ENCODE peak calls at places on chromosomes 4 and X, in six cellular contexts. One of them, this sample, is unnamed.

GRCh38 chr4:154911097-154911496 is 130.0 kb downstream of the RBM46 start:
- DNase-seq in K562: no peak
- DNase-seq in GM12878: no peak
- DNase-seq in SK-N-SH: peak
- DNase-seq in HepG2: peak
- DNase-seq in H1: no peak
- DNase-seq in this sample: no peak

GRCh38 chrX:154719132-154719675 is 31.7 kb downstream of the GAB3 start:
- DNase-seq in K562: peak
- DNase-seq in H1: no peak
- DNase-seq in GM12878: no peak
- DNase-seq in HepG2: no peak
- DNase-seq in SK-N-SH: no peak
- DNase-seq in this sample: peak

GRCh38 chr4:113784497-113785254 is 23.1 kb upstream of the CAMK2D start:
- DNase-seq in SK-N-SH: no peak
- DNase-seq in HepG2: peak
- DNase-seq in H1: no peak
- DNase-seq in K562: no peak
- DNase-seq in GM12878: no peak
- DNase-seq in this sample: no peak

GRCh38 chrX:32673193-32673592 is 538.2 kb downstream of the DMD start:
- DNase-seq in HepG2: peak
- DNase-seq in SK-N-SH: no peak
- DNase-seq in K562: no peak
- DNase-seq in GM12878: no peak
- DNase-seq in H1: no peak
- DNase-seq in this sample: no peak

GRCh38 chr4:81921757-81922159 is 450.1 kb upstream of the RASGEF1B start:
- DNase-seq in HepG2: no peak
- DNase-seq in K562: no peak
- DNase-seq in GM12878: no peak
- DNase-seq in H1: no peak
- DNase-seq in SK-N-SH: no peak
- DNase-seq in this sample: no peak

GRCh38 chr4:82798168-82799005 is at the start of gene SCD5:
- DNase-seq in HepG2: no peak
- DNase-seq in H1: peak
- DNase-seq in GM12878: no peak
- DNase-seq in K562: peak
- DNase-seq in SK-N-SH: peak
- DNase-seq in this sample: peak

GRCh38 chr4:158535130-158535614 is 13.5 kb downstream of the RXFP1 start:
- DNase-seq in K562: peak
- DNase-seq in H1: no peak
- DNase-seq in HepG2: no peak
- DNase-seq in GM12878: no peak
- DNase-seq in SK-N-SH: no peak
- DNase-seq in this sample: no peak

GRCh38 chrX:46642145-46642544 is 68.6 kb downstream of the CHST7 start:
- DNase-seq in K562: peak
- DNase-seq in H1: no peak
- DNase-seq in GM12878: no peak
- DNase-seq in HepG2: peak
- DNase-seq in SK-N-SH: peak
- DNase-seq in this sample: peak

GRCh38 chr4:88285235-88285505 is 809 bp upstream of the PPM1K start:
- DNase-seq in K562: no peak
- DNase-seq in H1: no peak
- DNase-seq in SK-N-SH: no peak
- DNase-seq in HepG2: no peak
- DNase-seq in GM12878: no peak
- DNase-seq in this sample: no peak

GRCh38 chr4:108399610-108400265 is 220.6 kb upstream of the RPL34 start:
- DNase-seq in HepG2: no peak
- DNase-seq in GM12878: no peak
- DNase-seq in K562: no peak
- DNase-seq in H1: no peak
- DNase-seq in SK-N-SH: no peak
- DNase-seq in this sample: no peak

DNA sequence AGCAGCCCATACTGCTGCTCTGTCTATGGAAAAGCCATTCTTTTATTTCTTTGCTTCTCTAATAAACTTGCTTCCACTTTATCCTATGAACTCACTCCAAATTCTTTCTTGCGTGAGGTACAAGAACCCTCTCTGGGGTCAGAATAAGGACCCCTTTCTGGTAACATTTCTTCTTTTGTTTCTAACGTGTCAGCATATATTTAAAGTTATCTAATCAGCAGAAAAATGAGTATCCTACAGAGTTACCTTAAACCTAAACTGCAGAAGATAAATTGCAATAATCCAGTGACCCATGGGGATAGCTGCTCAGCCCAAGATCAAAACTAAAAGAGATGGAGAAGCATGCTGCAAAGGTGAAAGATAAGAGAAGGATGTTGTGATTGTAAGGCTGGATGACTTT is 4.0 kb downstream of the ADH5 start:
- DNase-seq in HepG2: no peak
- DNase-seq in K562: no peak
- DNase-seq in GM12878: no peak
- DNase-seq in H1: no peak
- DNase-seq in SK-N-SH: no peak
- DNase-seq in this sample: no peak
- TF ChIP-seq GABPA in HepG2: no peak
- TF ChIP-seq GABPA in K562: no peak
- TF ChIP-seq GABPA in GM12878: no peak
- TF ChIP-seq GABPA in H1: no peak
- TF ChIP-seq GABPA in SK-N-SH: no peak
- TF ChIP-seq GABPA in this sample: no peak

GRCh38 chrX:152988536-152989291 is 5.2 kb downstream of the PNMA5 start:
- DNase-seq in GM12878: no peak
- DNase-seq in H1: no peak
- DNase-seq in HepG2: no peak
- DNase-seq in K562: no peak
- DNase-seq in SK-N-SH: no peak
- DNase-seq in this sample: no peak

GRCh38 chrX:152993933-152994332 is at the start of gene PNMA5:
- DNase-seq in SK-N-SH: no peak
- DNase-seq in K562: no peak
- DNase-seq in GM12878: no peak
- DNase-seq in H1: no peak
- DNase-seq in HepG2: no peak
- DNase-seq in this sample: no peak

GRCh38 chrX:152992120-152992519 is 1.8 kb downstream of the PNMA5 start:
- DNase-seq in HepG2: no peak
- DNase-seq in K562: no peak
- DNase-seq in SK-N-SH: no peak
- DNase-seq in H1: no peak
- DNase-seq in GM12878: no peak
- DNase-seq in this sample: no peak

GRCh38 chrX:152989292-152989658 is 4.6 kb downstream of the PNMA5 start:
- DNase-seq in K562: no peak
- DNase-seq in GM12878: no peak
- DNase-seq in HepG2: no peak
- DNase-seq in SK-N-SH: no peak
- DNase-seq in H1: no peak
- DNase-seq in this sample: peak

DNA sequence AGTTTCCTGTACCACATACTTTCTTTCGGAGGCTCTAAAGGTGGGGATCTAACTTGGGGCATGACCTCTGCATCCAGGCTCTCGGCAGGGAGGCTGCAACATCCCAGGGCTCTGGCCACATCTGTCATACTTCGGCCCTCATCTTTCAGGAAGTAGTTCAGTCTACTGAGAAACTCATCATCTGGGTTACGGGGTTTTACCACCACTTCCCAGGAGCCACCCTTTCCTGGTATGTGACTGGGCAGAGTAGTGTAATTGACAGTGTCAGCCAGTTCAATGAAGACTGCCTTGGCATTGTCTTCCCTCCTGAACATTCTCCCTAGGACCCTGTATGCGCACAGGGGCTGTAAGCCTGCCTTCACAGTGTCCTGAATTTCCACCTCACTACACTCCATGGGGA is 2.8 kb downstream of the PNMA5 start:
- DNase-seq in HepG2: no peak
- DNase-seq in K562: no peak
- DNase-seq in GM12878: no peak
- DNase-seq in H1: no peak
- DNase-seq in SK-N-SH: no peak
- DNase-seq in this sample: no peak
- TF ChIP-seq GABPA in HepG2: no peak
- TF ChIP-seq GABPA in K562: no peak
- TF ChIP-seq GABPA in GM12878: no peak
- TF ChIP-seq GABPA in H1: no peak
- TF ChIP-seq GABPA in SK-N-SH: no peak
- TF ChIP-seq GABPA in this sample: no peak

GRCh38 chr4:7539186-7539585 is 104.5 kb upstream of the PSAPL1 start:
- DNase-seq in SK-N-SH: no peak
- DNase-seq in H1: no peak
- DNase-seq in HepG2: no peak
- DNase-seq in K562: no peak
- DNase-seq in GM12878: no peak
- DNase-seq in this sample: no peak
- TF ChIP-seq GABPA in SK-N-SH: no peak
- TF ChIP-seq GABPA in H1: no peak
- TF ChIP-seq GABPA in HepG2: no peak
- TF ChIP-seq GABPA in K562: no peak
- TF ChIP-seq GABPA in GM12878: no peak
- TF ChIP-seq GABPA in this sample: no peak

GRCh38 chr4:37781134-37781455 is 45.4 kb upstream of the PGM2 start:
- DNase-seq in GM12878: no peak
- DNase-seq in HepG2: no peak
- DNase-seq in SK-N-SH: no peak
- DNase-seq in K562: no peak
- DNase-seq in H1: no peak
- DNase-seq in this sample: no peak

GRCh38 chr4:37780444-37781133 is 45.9 kb upstream of the PGM2 start:
- DNase-seq in SK-N-SH: no peak
- DNase-seq in H1: no peak
- DNase-seq in K562: no peak
- DNase-seq in HepG2: peak
- DNase-seq in GM12878: no peak
- DNase-seq in this sample: no peak
- TF ChIP-seq GABPA in SK-N-SH: no peak
- TF ChIP-seq GABPA in H1: no peak
- TF ChIP-seq GABPA in K562: no peak
- TF ChIP-seq GABPA in HepG2: no peak
- TF ChIP-seq GABPA in GM12878: no peak
- TF ChIP-seq GABPA in this sample: no peak

DNA sequence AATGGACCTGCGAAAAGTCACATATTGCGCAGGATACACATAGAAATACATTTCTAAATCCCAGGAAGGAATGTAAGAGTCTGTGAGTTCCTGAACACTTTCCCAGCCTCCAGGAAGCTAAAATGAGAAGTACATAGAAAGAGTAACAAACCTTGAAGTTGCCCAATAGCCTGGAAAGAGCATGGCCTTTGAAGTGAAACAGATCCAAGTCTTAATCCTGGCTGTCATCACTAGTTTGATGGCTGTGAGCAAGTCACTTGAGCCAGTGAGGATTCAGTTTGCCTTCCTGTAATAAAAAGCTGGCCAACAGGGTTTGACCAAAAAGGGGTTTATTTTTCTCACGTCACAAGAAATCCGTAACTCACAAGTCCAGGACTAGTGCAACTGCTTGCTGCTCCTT is 69.8 kb downstream of the ARHGEF38 start:
- DNase-seq in GM12878: no peak
- DNase-seq in HepG2: no peak
- DNase-seq in SK-N-SH: no peak
- DNase-seq in H1: no peak
- DNase-seq in K562: no peak
- DNase-seq in this sample: no peak
- TF ChIP-seq GABPA in GM12878: no peak
- TF ChIP-seq GABPA in HepG2: no peak
- TF ChIP-seq GABPA in SK-N-SH: no peak
- TF ChIP-seq GABPA in H1: no peak
- TF ChIP-seq GABPA in K562: no peak
- TF ChIP-seq GABPA in this sample: no peak

GRCh38 chr4:148651991-148652390 is 209.8 kb upstream of the NR3C2 start:
- DNase-seq in SK-N-SH: no peak
- DNase-seq in GM12878: no peak
- DNase-seq in K562: no peak
- DNase-seq in HepG2: no peak
- DNase-seq in H1: no peak
- DNase-seq in this sample: no peak
- TF ChIP-seq GABPA in SK-N-SH: no peak
- TF ChIP-seq GABPA in GM12878: no peak
- TF ChIP-seq GABPA in K562: no peak
- TF ChIP-seq GABPA in HepG2: no peak
- TF ChIP-seq GABPA in H1: no peak
- TF ChIP-seq GABPA in this sample: no peak

DNA sequence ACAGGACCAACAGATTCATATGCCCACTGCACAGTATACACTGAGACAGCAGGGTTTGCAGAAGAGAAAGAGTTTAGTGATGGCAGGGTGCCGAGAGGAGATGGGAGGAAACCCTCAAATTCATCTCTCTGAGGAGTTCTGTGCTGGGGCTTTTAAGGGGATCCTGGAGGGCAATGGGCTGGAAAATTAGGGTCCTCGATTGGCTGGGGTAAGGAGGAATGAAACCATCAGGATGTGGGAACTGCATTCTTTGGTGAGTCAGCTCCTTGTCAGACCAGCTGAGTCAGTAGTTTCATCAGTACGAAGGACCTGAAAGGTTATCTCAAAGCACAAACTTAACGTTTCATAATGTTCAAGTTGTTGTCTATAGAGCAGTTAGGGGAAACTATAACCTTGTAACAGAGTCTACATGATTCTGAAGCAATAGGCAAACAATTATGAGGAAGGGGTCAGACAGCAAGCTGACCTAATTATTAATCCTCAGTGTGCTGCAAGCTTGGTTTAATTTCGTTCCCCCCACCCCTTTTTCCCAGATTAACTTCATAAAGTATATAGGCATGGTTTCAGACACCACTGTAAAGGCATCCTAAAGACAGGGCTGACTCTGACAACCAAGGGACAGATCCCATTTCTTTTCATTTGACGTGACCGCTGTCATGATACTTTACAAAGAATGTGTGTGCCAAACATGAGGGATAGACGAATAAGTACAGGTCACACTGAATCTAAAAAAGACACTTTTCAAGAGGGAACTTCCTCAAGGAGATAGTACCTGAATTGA is 1.5 kb upstream of the MSMO1 start:
- DNase-seq in H1: peak
- DNase-seq in HepG2: peak
- DNase-seq in SK-N-SH: no peak
- DNase-seq in K562: peak
- DNase-seq in GM12878: no peak
- DNase-seq in this sample: no peak
- TF ChIP-seq GABPA in H1: no peak
- TF ChIP-seq GABPA in HepG2: no peak
- TF ChIP-seq GABPA in SK-N-SH: no peak
- TF ChIP-seq GABPA in K562: no peak
- TF ChIP-seq GABPA in GM12878: no peak
- TF ChIP-seq GABPA in this sample: no peak

GRCh38 chr4:57233391-57233790 is 123.2 kb upstream of the IGFBP7 start:
- DNase-seq in HepG2: no peak
- DNase-seq in K562: no peak
- DNase-seq in H1: no peak
- DNase-seq in GM12878: no peak
- DNase-seq in SK-N-SH: peak
- DNase-seq in this sample: no peak
- TF ChIP-seq GABPA in HepG2: no peak
- TF ChIP-seq GABPA in K562: no peak
- TF ChIP-seq GABPA in H1: no peak
- TF ChIP-seq GABPA in GM12878: no peak
- TF ChIP-seq GABPA in SK-N-SH: no peak
- TF ChIP-seq GABPA in this sample: no peak